ENCODE peak calls at places on chromosomes 12 and 14, in eight cellular contexts. J, A, Q, D, U, N, L and F are unnamed samples.

GRCh38 chr14:21352587-21352986 is 31.2 kb downstream of the SUPT16H start:
- DNase-seq in A (no peak), J (no peak), D (no peak), U (no peak), L (no peak), N (no peak), Q (no peak), F (no peak)

GRCh38 chr12:53124352-53124723 is 21.1 kb downstream of the SOAT2 start:
- DNase-seq in L (no peak), D (no peak), J (no peak), N (no peak), A (no peak), U (no peak), Q (no peak), F (no peak)

GRCh38 chr12:95195122-95195521 is 22.1 kb downstream of the FGD6 start:
- DNase-seq in L (no peak), N (no peak), D (no peak), Q (no peak), J (no peak), U (peak; percentile 35), A (no peak), F (peak; percentile 30)

GRCh38 chr12:49527361-49528130 is 11.3 kb upstream of the KCNH3 start:
- DNase-seq in Q (no peak), N (no peak), J (no peak), D (no peak), L (no peak), U (no peak), A (no peak), F (peak; percentile 17)

GRCh38 chr12:666766-667308 is 3.6 kb upstream of the NINJ2 start:
- DNase-seq in J (peak; percentile 63), U (peak; percentile 65), N (no peak), D (no peak), L (no peak), Q (no peak), A (no peak), F (peak; percentile 12)

GRCh38 chr12:40745386-40745785 is 53.1 kb downstream of the CNTN1 start:
- DNase-seq in J (no peak), Q (no peak), U (peak; percentile 10), N (no peak), D (no peak), A (no peak), L (no peak), F (no peak)

GRCh38 chr12:92989715-92990484 is 60.8 kb upstream of the EEA1 start:
- DNase-seq in Q (no peak), L (peak; percentile 66), J (no peak), U (no peak), D (no peak), N (no peak), A (peak; percentile 31), F (no peak)

GRCh38 chr14:23435540-23436326 is at the start of gene MYH7:
- DNase-seq in J (no peak), Q (peak; percentile 75), U (no peak), D (peak; percentile 30), N (peak; percentile 80), L (peak; percentile 94), A (peak; percentile 64), F (peak; percentile 22)

GRCh38 chr12:61385771-61386170 is 874.4 kb upstream of the USP15 start:
- DNase-seq in L (no peak), U (peak; percentile 23), N (no peak), Q (no peak), D (no peak), A (no peak), J (peak; percentile 0), F (no peak)

GRCh38 chr14:99562848-99563748 is 40.9 kb downstream of the CCDC85C start:
- DNase-seq in U (peak; percentile 87), J (peak; percentile 89), N (peak; percentile 76), Q (peak; percentile 82), D (peak; percentile 92), A (no peak), L (peak; percentile 84), F (peak; percentile 94)

GRCh38 chr12:81296556-81297305 is 218.9 kb downstream of the ACSS3 start:
- DNase-seq in U (peak; percentile 6), Q (no peak), A (no peak), J (peak; percentile 90), N (no peak), D (no peak), L (no peak), F (no peak)

GRCh38 chr12:70732287-70732686 is 95.1 kb upstream of the PTPRB start:
- DNase-seq in A (no peak), D (no peak), L (no peak), N (no peak), U (no peak), Q (no peak), J (no peak), F (no peak)

GRCh38 chr12:110744176-110744575 is 1.5 kb upstream of the PPP1CC start:
- DNase-seq in J (peak; percentile 68), L (peak; percentile 69), N (no peak), A (no peak), D (no peak), U (peak; percentile 91), Q (no peak), F (no peak)

GRCh38 chr12:98646165-98646764 is 1.2 kb downstream of the APAF1 start:
- DNase-seq in U (peak; percentile 40), L (peak; percentile 5), A (no peak), D (no peak), N (no peak), Q (no peak), J (peak; percentile 54), F (no peak)

GRCh38 chr14:101358726-101359125 is 202.6 kb upstream of the DIO3 start:
- DNase-seq in N (no peak), L (no peak), D (no peak), Q (no peak), U (no peak), A (no peak), J (no peak), F (peak; percentile 12)

GRCh38 chr14:23532658-23533057 is 18.9 kb downstream of the ZFHX2 start:
- DNase-seq in A (no peak), N (no peak), Q (no peak), J (no peak), L (no peak), D (no peak), U (no peak), F (no peak)

GRCh38 chr14:58705066-58705465 is 67.3 kb downstream of the DACT1 start:
- DNase-seq in J (peak; percentile 30), Q (peak; percentile 47), D (no peak), N (no peak), L (no peak), A (no peak), U (no peak), F (no peak)

GRCh38 chr14:96888593-96888992 is 91.4 kb downstream of the VRK1 start:
- DNase-seq in L (no peak), A (no peak), N (no peak), Q (no peak), U (no peak), J (peak; percentile 23), D (no peak), F (no peak)

GRCh38 chr12:45756666-45757065 is 27.2 kb downstream of the ARID2 start:
- DNase-seq in A (no peak), U (no peak), Q (no peak), L (no peak), N (no peak), D (no peak), J (peak; percentile 23), F (no peak)

GRCh38 chr12:108633081-108633533 is 587 bp downstream of the SELPLG start:
- DNase-seq in L (no peak), Q (no peak), N (no peak), A (peak; percentile 70), J (no peak), D (no peak), U (no peak), F (peak; percentile 20)
- H3K4me3 ChIP-seq in L (no peak overlapping the region), Q (peak overlapping the region; percentile 45), N (peak overlapping the region; percentile 46), A (peak overlapping the region; percentile 11), J (no peak overlapping the region), D (peak overlapping the region; percentile 23), U (no peak overlapping the region), F (no peak overlapping the region)

GRCh38 chr14:72851660-72852059 is 42.2 kb downstream of the DPF3 start:
- DNase-seq in Q (no peak), L (no peak), U (no peak), D (no peak), N (no peak), J (no peak), A (no peak), F (no peak)
- H3K27me3 ChIP-seq in Q (no peaks in the 10 kb centered on the region), L (peaks cover 6% of the 10 kb centered on the region), U (no peaks in the 10 kb centered on the region), D (no peaks in the 10 kb centered on the region), N (no peaks in the 10 kb centered on the region), J (no peaks in the 10 kb centered on the region), A (no peaks in the 10 kb centered on the region), F (no peaks in the 10 kb centered on the region)

DNA sequence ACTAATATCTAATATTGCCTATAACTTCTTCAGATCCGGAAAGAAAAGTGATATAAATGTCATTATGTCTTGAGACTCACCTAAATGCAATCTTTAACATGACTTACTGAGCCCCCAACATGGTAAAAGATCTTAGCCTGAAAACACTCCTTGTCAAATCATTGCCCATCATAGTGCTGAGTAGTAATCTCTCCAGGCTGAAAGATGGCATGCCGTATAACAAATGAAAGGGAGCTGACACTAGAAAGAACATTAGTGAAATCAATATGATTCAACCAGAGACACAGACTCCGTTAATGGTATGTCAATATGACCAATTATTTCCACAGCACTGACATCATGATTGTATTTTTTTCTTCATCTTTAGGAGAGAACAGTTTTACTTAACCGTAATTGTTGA is 54.4 kb downstream of the BICD1 start:
- DNase-seq in A (no peak), Q (no peak), J (no peak), D (no peak), U (no peak), N (no peak), L (no peak), F (no peak)
- H3K36me3 ChIP-seq in A (no peaks in the 10 kb centered on the region), Q (no peaks in the 10 kb centered on the region), J (no peaks in the 10 kb centered on the region), D (no peaks in the 10 kb centered on the region), U (no peaks in the 10 kb centered on the region), N (no peaks in the 10 kb centered on the region), L (no peaks in the 10 kb centered on the region), F (peaks cover 4% of the 10 kb centered on the region)

DNA sequence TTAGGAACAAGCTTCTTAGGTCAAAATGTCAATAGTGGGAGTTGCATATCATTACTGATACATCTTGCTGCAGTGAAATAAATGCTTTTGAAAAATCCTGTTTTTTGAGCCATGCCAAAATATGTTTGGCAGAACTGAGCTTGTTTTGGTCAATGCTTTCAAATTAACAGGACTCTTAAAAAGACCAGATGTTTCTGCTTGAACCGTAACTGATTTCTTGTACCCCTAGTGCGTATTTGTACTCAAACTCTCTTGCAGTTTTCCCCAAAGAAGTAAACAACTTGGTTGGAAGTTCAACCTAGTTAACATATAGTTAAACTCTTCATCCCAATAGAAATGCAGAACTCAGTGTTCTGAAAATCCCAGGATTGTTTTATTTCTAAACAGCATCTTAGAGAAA is 3.4 kb downstream of the TRHDE start:
- DNase-seq in D (no peak), N (no peak), L (no peak), U (no peak), Q (no peak), J (no peak), A (no peak), F (no peak)
- H3K4me3 ChIP-seq in D (peak overlapping the region; percentile 65), N (no peak overlapping the region), L (no peak overlapping the region), U (peak overlapping the region; percentile 98), Q (no peak overlapping the region), J (peak overlapping the region; percentile 27), A (no peak overlapping the region), F (no peak overlapping the region)

GRCh38 chr12:65822732-65823480 is 1.4 kb upstream of the HMGA2 start:
- DNase-seq in A (no peak), J (peak; percentile 79), D (no peak), N (peak; percentile 5), L (peak; percentile 91), Q (no peak), U (peak; percentile 82), F (peak; percentile 83)
- H3K27me3 ChIP-seq in A (peaks cover 80% of the 10 kb centered on the region), J (no peaks in the 10 kb centered on the region), D (peaks cover 12% of the 10 kb centered on the region), N (peaks cover 67% of the 10 kb centered on the region), L (no peaks in the 10 kb centered on the region), Q (peaks cover 89% of the 10 kb centered on the region), U (no peaks in the 10 kb centered on the region), F (no peaks in the 10 kb centered on the region)

GRCh38 chr14:45104571-45104970 is 20.7 kb downstream of the PRPF39 start:
- DNase-seq in J (no peak), A (no peak), Q (no peak), N (no peak), U (no peak), D (no peak), L (no peak), F (no peak)
- H3K36me3 ChIP-seq in J (peaks cover 7% of the 10 kb centered on the region), A (peaks cover 72% of the 10 kb centered on the region), Q (peaks cover 83% of the 10 kb centered on the region), N (peaks cover 99% of the 10 kb centered on the region), U (peaks cover 77% of the 10 kb centered on the region), D (no peaks in the 10 kb centered on the region), L (peaks cover 9% of the 10 kb centered on the region), F (peaks cover 9% of the 10 kb centered on the region)